ENCODE peak calls at places on chromosomes 7 and 10, in ten cellular contexts. V is smooth muscle cell of the brain vasculature; Y is NCI-H1092; S is nephron progenitor cell; B is iPS-NIHi11; A is frontal cortex; I is activated CD4-positive, alpha-beta T cell treated with anti-CD3 and anti-CD28 coated beads for 24 hours; T is thyroid gland; D is epithelial cell of esophagus; O is brain microvascular endothelial cell. F is an unnamed sample.

GRCh38 chr7:28823582-28823981 is 134.5 kb downstream of the TRIL start:
- DNase-seq in Y (no peak), O (no peak), T (no peak), I (no peak), B (no peak), D (no peak), S (no peak), V (no peak), A (no peak), F (no peak)

GRCh38 chr10:71273506-71273905 is 45.6 kb upstream of the SLC29A3 start:
- DNase-seq in V (no peak), B (no peak), A (no peak), Y (no peak), I (no peak), D (no peak), O (no peak), T (no peak), S (no peak), F (no peak)

GRCh38 chr7:103771294-103771693 is 218.2 kb downstream of the RELN start:
- DNase-seq in D (no peak), O (no peak), S (peak; percentile 8), A (no peak), I (no peak), T (no peak), Y (no peak), B (peak; percentile 12), V (no peak), F (no peak)

GRCh38 chr7:127822822-127823508 is 171.0 kb downstream of the SND1 start:
- DNase-seq in V (no peak), B (peak; percentile 39), O (no peak), D (peak; percentile 91), I (no peak), T (no peak), A (no peak), S (no peak), Y (no peak), F (no peak)

GRCh38 chr10:24891823-24892222 is 60.6 kb downstream of the PRTFDC1 start:
- DNase-seq in O (peak; percentile 75), S (no peak), Y (no peak), A (no peak), D (peak; percentile 74), V (peak; percentile 85), I (no peak), B (no peak), T (no peak), F (peak; percentile 29)

GRCh38 chr10:17200885-17201164 is 647 bp downstream of the TRDMT1 start:
- DNase-seq in B (no peak), V (no peak), S (no peak), Y (no peak), O (peak; percentile 37), T (peak; percentile 56), D (peak; percentile 38), I (no peak), A (peak; percentile 35), F (peak; percentile 72)

GRCh38 chr10:132714906-132715790 is 70.8 kb downstream of the NKX6-2 start:
- DNase-seq in A (no peak), V (no peak), B (no peak), S (peak; percentile 8), T (no peak), O (no peak), Y (no peak), D (no peak), I (no peak), F (no peak)

GRCh38 chr7:102125127-102125561 is 161.5 kb upstream of the SH2B2 start:
- DNase-seq in A (no peak), Y (no peak), T (peak; percentile 94), I (no peak), O (peak; percentile 87), B (peak; percentile 74), D (peak; percentile 58), V (peak; percentile 47), S (peak; percentile 16), F (peak; percentile 82)

GRCh38 chr10:43120948-43121290 is 17.3 kb upstream of the CSGALNACT2 start:
- DNase-seq in A (no peak), V (no peak), T (no peak), O (no peak), D (no peak), S (no peak), B (no peak), Y (no peak), I (no peak), F (no peak)

GRCh38 chr10:94225589-94225988 is 137.2 kb downstream of the NOC3L start:
- DNase-seq in D (peak; percentile 22), S (no peak), I (no peak), B (no peak), O (no peak), V (no peak), T (no peak), A (no peak), Y (no peak), F (no peak)

GRCh38 chr7:47303695-47304453 is 278.0 kb downstream of the TNS3 start:
- DNase-seq in B (no peak), S (no peak), A (no peak), V (no peak), I (no peak), D (no peak), T (no peak), Y (no peak), O (no peak), F (no peak)